ENCODE peak calls at places on chromosomes 1 and 21, in five cellular contexts. Q, H, A, T and R are unnamed samples.

GRCh38 chr1:153395136-153395685 is 4.3 kb upstream of the S100A8 start:
- DNase-seq in T (peak; percentile 49), Q (no peak), H (no peak), A (peak; percentile 17), R (no peak)

GRCh38 chr1:235610157-235610556 is 39.4 kb downstream of the GNG4 start:
- DNase-seq in A (no peak), H (no peak), T (no peak), Q (no peak), R (no peak)

GRCh38 chr21:18529253-18529652 is 125.7 kb upstream of the TMPRSS15 start:
- DNase-seq in H (no peak), A (no peak), Q (no peak), T (no peak), R (no peak)

GRCh38 chr1:151612506-151613274 is 840 bp downstream of the SNX27 start:
- DNase-seq in T (peak; percentile 75), Q (peak; percentile 6), A (no peak), H (no peak), R (no peak)

GRCh38 chr1:245690153-245690552 is 535.4 kb downstream of the KIF26B start:
- DNase-seq in Q (no peak), T (no peak), A (no peak), H (no peak), R (no peak)

GRCh38 chr1:119816407-119816806 is 5.1 kb upstream of the REG4 start:
- DNase-seq in A (no peak), T (no peak), H (no peak), Q (no peak), R (no peak)

GRCh38 chr1:217027403-217028080 is 304.3 kb upstream of the ESRRG start:
- DNase-seq in Q (no peak), A (no peak), T (no peak), H (no peak), R (no peak)

GRCh38 chr1:16965486-16966067 is 14.8 kb downstream of the MFAP2 start:
- DNase-seq in T (no peak), A (no peak), Q (no peak), H (no peak), R (no peak)

GRCh38 chr1:168709407-168709891 is 19.6 kb downstream of the DPT start:
- DNase-seq in H (no peak), A (no peak), T (no peak), Q (no peak), R (peak; percentile 26)

GRCh38 chr1:33819290-33819912 is 44.5 kb upstream of the HMGB4 start:
- DNase-seq in T (no peak), H (no peak), Q (no peak), A (no peak), R (no peak)

GRCh38 chr1:227545361-227545760 is 18.0 kb upstream of the ZNF678 start:
- DNase-seq in A (no peak), Q (no peak), T (no peak), H (no peak), R (no peak)

GRCh38 chr21:37455504-37455911 is 88.9 kb downstream of the DYRK1A start:
- DNase-seq in A (no peak), T (no peak), H (no peak), Q (no peak), R (no peak)

GRCh38 chr1:3584915-3585314 is 26.4 kb downstream of the MEGF6 start:
- DNase-seq in T (no peak), A (no peak), H (no peak), Q (no peak), R (no peak)

GRCh38 chr1:235628316-235629006 is 21.1 kb downstream of the GNG4 start:
- DNase-seq in Q (no peak), T (no peak), H (no peak), A (no peak), R (no peak)

GRCh38 chr21:38272215-38272614 is 15.4 kb downstream of the KCNJ15 start:
- DNase-seq in T (no peak), H (no peak), A (no peak), Q (no peak), R (no peak)

GRCh38 chr1:206472454-206472853 is 2.2 kb downstream of the IKBKE start:
- DNase-seq in A (no peak), Q (no peak), H (no peak), T (no peak), R (peak; percentile 74)

GRCh38 chr1:16167331-16168143 is 11.7 kb upstream of the EPHA2 start:
- DNase-seq in Q (peak; percentile 45), T (no peak), H (no peak), A (no peak), R (peak; percentile 73)

GRCh38 chr1:169914534-169914933 is 20.8 kb upstream of the SCYL3 start:
- DNase-seq in A (no peak), H (no peak), Q (no peak), T (no peak), R (no peak)

GRCh38 chr1:162204129-162204882 is 134.8 kb downstream of the NOS1AP start:
- DNase-seq in A (no peak), H (no peak), Q (no peak), T (no peak), R (no peak)

GRCh38 chr1:76690784-76691183 is 176.5 kb upstream of the ST6GALNAC5 start:
- DNase-seq in H (peak; percentile 22), T (no peak), Q (no peak), A (no peak), R (no peak)

GRCh38 chr1:16976966-16977365 is 3.5 kb downstream of the MFAP2 start:
- DNase-seq in H (no peak), A (no peak), Q (no peak), T (no peak), R (no peak)

GRCh38 chr1:147287133-147287865 is 44.8 kb downstream of the CHD1L start:
- DNase-seq in A (no peak), H (no peak), T (no peak), Q (no peak), R (no peak)

GRCh38 chr21:41977034-41977950 is 23.5 kb upstream of the C2CD2 start:
- DNase-seq in T (peak; percentile 56), H (no peak), Q (no peak), A (peak; percentile 18), R (no peak)

GRCh38 chr1:113804421-113805255 is 7.6 kb downstream of the RSBN1 start:
- DNase-seq in A (no peak), T (no peak), Q (no peak), H (peak; percentile 56), R (no peak)

GRCh38 chr1:63124666-63125191 is 197.6 kb upstream of the FOXD3 start:
- DNase-seq in H (no peak), Q (no peak), T (no peak), A (no peak), R (no peak)

GRCh38 chr1:159999204-159999603 is 32.6 kb downstream of the PIGM start:
- DNase-seq in H (no peak), T (no peak), A (no peak), Q (no peak), R (no peak)

GRCh38 chr1:6011946-6012258 is 19.7 kb upstream of the NPHP4 start:
- DNase-seq in A (no peak), Q (no peak), T (no peak), H (no peak), R (no peak)

GRCh38 chr1:243587823-243588560 is 262.1 kb downstream of the AKT3 start:
- DNase-seq in T (no peak), Q (no peak), A (no peak), H (no peak), R (no peak)

GRCh38 chr1:21574464-21575151 is 65.4 kb downstream of the ALPL start:
- DNase-seq in Q (no peak), A (peak; percentile 62), T (no peak), H (no peak), R (peak; percentile 14)
- TF ChIP-seq CTCF in Q (no peak), A (no peak), T (no peak), H (no peak), R (no peak)

DNA sequence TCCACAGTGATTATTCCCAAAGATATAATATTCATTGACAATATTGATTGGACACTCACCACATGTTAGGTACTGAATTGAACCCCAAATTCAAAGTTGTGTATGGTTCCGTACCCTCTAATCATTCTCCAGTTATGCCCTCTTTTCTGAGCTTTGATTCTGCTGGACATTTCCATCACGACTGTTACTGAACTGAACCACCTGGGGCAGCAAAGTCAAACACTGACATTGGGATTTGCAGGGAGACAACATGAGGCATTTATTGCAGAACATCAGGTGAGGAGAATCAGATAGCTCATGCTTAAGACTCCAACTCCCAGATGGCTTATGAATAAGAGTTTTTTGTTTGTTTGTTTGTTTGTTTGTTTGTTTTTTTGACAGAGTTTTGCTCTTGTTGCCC is 420.9 kb downstream of the DISC1 start:
- DNase-seq in T (no peak), A (no peak), H (peak; percentile 13), Q (no peak), R (no peak)
- TF ChIP-seq CTCF in T (no peak), A (no peak), H (no peak), Q (no peak), R (no peak)

GRCh38 chr1:61435226-61435625 is 289.7 kb downstream of the TM2D1 start:
- DNase-seq in T (no peak), Q (no peak), A (no peak), H (no peak), R (no peak)

GRCh38 chr1:61436491-61437120 is 288.3 kb downstream of the TM2D1 start:
- DNase-seq in T (no peak), Q (no peak), H (no peak), A (no peak), R (peak; percentile 15)

GRCh38 chr1:61434276-61434675 is 290.7 kb downstream of the TM2D1 start:
- DNase-seq in H (no peak), T (no peak), A (peak; percentile 47), Q (no peak), R (peak; percentile 32)

GRCh38 chr1:61433646-61434045 is 291.3 kb downstream of the TM2D1 start:
- DNase-seq in H (no peak), T (no peak), Q (no peak), A (no peak), R (no peak)

GRCh38 chr1:61436016-61436415 is 288.9 kb downstream of the TM2D1 start:
- DNase-seq in H (no peak), T (no peak), A (no peak), Q (no peak), R (no peak)
- TF ChIP-seq CTCF in H (no peak), T (no peak), A (no peak), Q (no peak), R (no peak)

GRCh38 chr1:47754221-47754620 is 243.0 kb downstream of the TRABD2B start:
- DNase-seq in T (no peak), H (no peak), Q (no peak), A (no peak), R (no peak)

GRCh38 chr1:47756411-47756810 is 240.8 kb downstream of the TRABD2B start:
- DNase-seq in H (no peak), A (no peak), T (peak; percentile 67), Q (no peak), R (no peak)

GRCh38 chr1:47756006-47756405 is 241.2 kb downstream of the TRABD2B start:
- DNase-seq in H (no peak), T (peak; percentile 65), Q (no peak), A (no peak), R (no peak)

GRCh38 chr1:47753808-47754207 is 243.4 kb downstream of the TRABD2B start:
- DNase-seq in H (no peak), T (no peak), A (no peak), Q (no peak), R (no peak)

DNA sequence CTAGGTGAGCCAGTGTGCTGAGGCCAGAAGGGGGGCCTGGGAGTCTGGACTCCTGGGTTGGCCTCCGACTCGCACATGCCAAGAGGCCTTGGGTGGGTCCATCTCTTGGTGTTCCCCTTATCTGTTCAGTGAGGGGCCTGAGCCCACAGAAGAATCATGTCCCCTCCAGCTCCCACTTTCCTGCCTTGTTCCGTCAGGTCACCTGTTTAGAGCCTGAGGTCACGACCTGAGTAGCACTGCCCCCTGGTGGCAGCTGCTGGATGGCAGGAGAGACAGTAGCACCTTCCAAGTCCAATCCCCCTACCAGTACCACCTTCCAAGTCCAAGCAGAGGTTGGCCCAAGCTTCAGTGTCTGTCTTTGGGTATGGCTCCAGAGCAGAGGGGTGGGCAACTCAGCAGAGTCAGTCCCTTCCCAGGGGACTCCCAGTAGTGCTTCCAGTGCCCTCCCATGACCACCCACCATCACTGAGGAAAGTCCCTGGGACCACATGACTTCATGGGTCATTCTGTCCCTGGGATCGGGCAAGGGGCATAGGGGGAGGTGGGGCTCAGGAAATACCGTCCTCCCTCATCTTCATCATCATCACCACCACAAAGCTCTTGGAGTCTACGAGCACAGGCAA is 241.7 kb downstream of the TRABD2B start:
- DNase-seq in T (peak; percentile 71), Q (peak; percentile 21), H (peak; percentile 28), A (no peak), R (peak; percentile 44)
- TF ChIP-seq CTCF in T (no peak), Q (peak; percentile 26), H (peak; percentile 23), A (no peak), R (peak; percentile 36)